ENCODE peak calls at places on chromosome 4, in nine cellular contexts. Q, W, S, C, K, M, V, D and G are unnamed samples.

GRCh38 chr4:84418032-84418709 is 80.9 kb downstream of the NKX6-1 start:
- DNase-seq in Q (no peak), W (no peak), S (no peak), C (no peak), K (no peak), M (no peak), V (no peak), D (no peak), G (no peak)

GRCh38 chr4:138090145-138090917 is 151.8 kb downstream of the SLC7A11 start:
- DNase-seq in Q (peak; percentile 15), W (peak; percentile 50), S (no peak), C (no peak), K (no peak), M (peak; percentile 59), V (peak; percentile 29), D (peak; percentile 83), G (no peak)

GRCh38 chr4:15738877-15739276 is 36.0 kb downstream of the BST1 start:
- DNase-seq in Q (no peak), W (no peak), S (no peak), C (no peak), K (no peak), M (no peak), V (no peak), D (peak; percentile 21), G (no peak)

GRCh38 chr4:179040259-179040658 is 1598.0 kb upstream of the AGA start:
- DNase-seq in Q (no peak), W (no peak), S (no peak), C (no peak), K (no peak), M (no peak), V (no peak), D (no peak), G (no peak)

GRCh38 chr4:184588893-184589292 is 60.4 kb downstream of the CASP3 start:
- DNase-seq in Q (no peak), W (no peak), S (no peak), C (no peak), K (no peak), M (no peak), V (no peak), D (no peak), G (no peak)

GRCh38 chr4:118282692-118283091 is 70.1 kb downstream of the PRSS12 start:
- DNase-seq in Q (no peak), W (no peak), S (no peak), C (no peak), K (no peak), M (no peak), V (peak; percentile 43), D (peak; percentile 79), G (no peak)

GRCh38 chr4:177455591-177455990 is 13.4 kb upstream of the AGA start:
- DNase-seq in Q (no peak), W (no peak), S (no peak), C (no peak), K (no peak), M (no peak), V (no peak), D (peak; percentile 81), G (no peak)

GRCh38 chr4:73421708-73422457 is 14.1 kb upstream of the AFP start:
- DNase-seq in Q (no peak), W (no peak), S (no peak), C (no peak), K (no peak), M (no peak), V (no peak), D (no peak), G (no peak)

GRCh38 chr4:46123872-46124755 is at the start of gene GABRG1:
- DNase-seq in Q (peak; percentile 12), W (no peak), S (no peak), C (no peak), K (no peak), M (no peak), V (no peak), D (no peak), G (no peak)

GRCh38 chr4:81666491-81666890 is 194.8 kb upstream of the RASGEF1B start:
- DNase-seq in Q (no peak), W (no peak), S (no peak), C (no peak), K (no peak), M (no peak), V (no peak), D (no peak), G (no peak)

GRCh38 chr4:109701566-109702399 is 1.5 kb downstream of the CASP6 start:
- DNase-seq in Q (no peak), W (no peak), S (peak; percentile 65), C (no peak), K (no peak), M (no peak), V (no peak), D (no peak), G (no peak)

GRCh38 chr4:147326581-147326980 is 154.3 kb upstream of the EDNRA start:
- DNase-seq in Q (no peak), W (no peak), S (no peak), C (no peak), K (no peak), M (no peak), V (no peak), D (peak; percentile 88), G (no peak)

GRCh38 chr4:85825937-85826678 is 351.2 kb downstream of the ARHGAP24 start:
- DNase-seq in Q (no peak), W (peak; percentile 50), S (no peak), C (no peak), K (peak; percentile 44), M (no peak), V (no peak), D (peak; percentile 58), G (no peak)

GRCh38 chr4:145936142-145937020 is 2.2 kb downstream of the ZNF827 start:
- DNase-seq in Q (no peak), W (peak; percentile 63), S (peak; percentile 77), C (peak; percentile 79), K (peak; percentile 74), M (peak; percentile 59), V (peak; percentile 74), D (peak; percentile 73), G (peak; percentile 23)
- TF ChIP-seq POLR2A in Q (no peak), W (no peak), S (peak; percentile 11), C (no peak), K (no peak), M (no peak), V (no peak), D (no peak), G (no peak)

DNA sequence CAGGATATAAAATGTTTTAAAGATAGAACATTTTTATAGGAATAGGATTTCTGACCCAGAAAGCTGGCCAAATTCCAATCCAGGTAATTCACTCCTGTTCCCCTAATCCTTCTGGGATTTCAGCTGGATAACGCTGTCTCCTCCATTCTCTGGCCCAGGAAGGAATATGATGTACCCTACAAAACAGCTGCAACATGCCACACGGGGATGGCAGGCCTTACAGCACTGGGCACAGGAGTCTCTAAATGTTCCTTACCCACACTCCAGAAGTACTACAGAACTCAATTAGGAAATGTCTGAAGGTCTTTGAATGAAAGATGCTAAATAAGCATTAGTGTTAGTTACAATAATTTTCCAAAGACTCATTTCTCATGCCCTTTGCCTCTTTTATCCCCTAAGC is 15.8 kb downstream of the CAMK2D start:
- DNase-seq in Q (no peak), W (no peak), S (no peak), C (no peak), K (no peak), M (no peak), V (no peak), D (no peak), G (no peak)
- H3K36me3 ChIP-seq in Q (no peaks in the 10 kb centered on the region), W (peaks cover 3% of the 10 kb centered on the region), S (no peaks in the 10 kb centered on the region), C (no peaks in the 10 kb centered on the region), K (no peaks in the 10 kb centered on the region), M (no peaks in the 10 kb centered on the region), V (no peaks in the 10 kb centered on the region), D (peaks cover 3% of the 10 kb centered on the region), G (no peaks in the 10 kb centered on the region)

GRCh38 chr4:156634612-156635011 is 337.0 kb downstream of the PDGFC start:
- DNase-seq in Q (no peak), W (no peak), S (no peak), C (no peak), K (no peak), M (no peak), V (no peak), D (peak; percentile 21), G (no peak)

GRCh38 chr4:156635046-156635445 is 336.6 kb downstream of the PDGFC start:
- DNase-seq in Q (no peak), W (no peak), S (no peak), C (no peak), K (no peak), M (no peak), V (no peak), D (no peak), G (no peak)

GRCh38 chr4:156638332-156638731 is 333.3 kb downstream of the PDGFC start:
- DNase-seq in Q (no peak), W (no peak), S (no peak), C (no peak), K (no peak), M (no peak), V (no peak), D (peak; percentile 53), G (no peak)

GRCh38 chr4:156633846-156634245 is 337.8 kb downstream of the PDGFC start:
- DNase-seq in Q (no peak), W (no peak), S (no peak), C (no peak), K (no peak), M (no peak), V (no peak), D (no peak), G (no peak)

DNA sequence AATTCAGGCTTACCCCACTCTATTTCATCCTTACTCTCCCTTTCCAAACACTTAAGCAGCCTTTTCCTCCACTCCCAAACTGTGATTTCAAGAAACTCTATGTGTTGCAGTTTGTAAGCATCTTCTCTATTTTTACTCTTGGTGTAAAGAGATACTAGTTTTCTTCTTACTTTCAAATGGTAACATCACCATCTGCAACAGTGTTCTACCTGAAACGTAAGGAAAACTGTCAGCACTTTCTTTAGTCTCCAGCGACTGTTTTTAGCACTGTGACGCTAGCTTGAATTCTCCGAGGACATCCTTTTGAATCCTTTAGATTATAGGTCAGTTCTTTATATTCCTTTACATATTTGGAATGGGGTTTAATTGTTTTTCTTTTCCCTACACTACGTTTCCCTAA is 335.2 kb downstream of the PDGFC start:
- DNase-seq in Q (no peak), W (no peak), S (no peak), C (no peak), K (no peak), M (no peak), V (no peak), D (no peak), G (no peak)
- TF ChIP-seq POLR2A in Q (no peak), W (no peak), S (no peak), C (no peak), K (no peak), M (no peak), V (no peak), D (no peak), G (no peak)

DNA sequence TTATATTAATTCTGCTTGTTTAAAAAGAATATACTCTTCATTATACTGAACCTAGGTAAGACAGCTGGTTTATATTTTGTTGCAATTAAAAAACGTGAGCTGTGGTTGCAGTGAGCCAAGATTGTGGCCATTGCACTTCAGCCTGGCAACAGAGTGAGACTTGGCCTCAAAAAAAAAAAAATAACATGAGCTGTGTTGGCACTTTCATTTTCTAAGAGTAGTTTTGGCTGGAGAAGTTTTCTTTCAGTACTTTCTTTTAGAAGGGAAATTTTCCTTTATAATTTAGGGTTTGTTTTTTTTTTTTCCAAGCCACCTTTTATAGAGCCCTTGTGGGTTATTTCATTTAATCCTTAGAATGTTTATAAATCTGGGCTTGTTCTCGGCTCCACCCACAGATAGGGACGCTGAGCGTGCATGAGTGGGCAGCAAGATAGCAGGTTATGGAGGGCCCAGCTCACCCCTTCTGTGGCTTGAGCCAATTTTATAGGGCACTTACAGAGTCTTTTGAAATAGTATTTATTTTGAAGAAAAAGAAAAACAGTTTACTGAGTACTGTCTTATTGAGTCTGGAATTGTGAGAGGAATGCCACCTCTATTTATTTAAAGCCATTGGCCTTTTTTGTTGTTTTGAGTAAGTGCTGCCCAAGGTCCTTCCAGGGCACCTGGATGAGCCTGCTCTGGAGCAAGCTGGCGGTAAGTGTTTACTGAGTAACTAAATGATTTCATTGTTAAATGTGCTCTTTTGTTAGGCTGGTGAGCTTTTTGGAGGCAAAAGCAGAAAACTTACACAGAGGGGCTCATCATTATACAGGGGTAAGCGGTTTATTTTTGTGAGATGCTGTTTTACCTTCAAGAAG is 60.9 kb downstream of the HTT start:
- DNase-seq in Q (no peak), W (no peak), S (no peak), C (no peak), K (no peak), M (no peak), V (no peak), D (no peak), G (no peak)
- H3K36me3 ChIP-seq in Q (peaks cover 96% of the 10 kb centered on the region), W (peaks cover 100% of the 10 kb centered on the region), S (no peaks in the 10 kb centered on the region), C (no peaks in the 10 kb centered on the region), K (peaks cover 98% of the 10 kb centered on the region), M (no peaks in the 10 kb centered on the region), V (no peaks in the 10 kb centered on the region), D (peaks cover 33% of the 10 kb centered on the region), G (peaks cover 100% of the 10 kb centered on the region)